ENCODE peak calls at places on chromosomes 1 and 21, in ten cellular contexts. N is transverse colon, Q is right lobe of liver, A is spleen, Z is Peyer's patch, J is A549, S is ovary, R is IMR-90, V is vagina, B is tibial nerve. C is an unnamed sample.

GRCh38 chr1:87598429-87598828 is 269.7 kb downstream of the LMO4 start:
- DNase-seq in B (no peak), S (no peak), Q (no peak), V (no peak), A (no peak), N (no peak), Z (no peak), R (no peak), J (no peak), C (no peak)

GRCh38 chr1:225762444-225762843 is 15.2 kb upstream of the SRP9 start:
- DNase-seq in S (peak; percentile 31), V (no peak), N (no peak), Q (no peak), Z (no peak), B (no peak), A (peak; percentile 17), R (peak; percentile 69), J (peak; percentile 29), C (no peak)

GRCh38 chr21:29449306-29449940 is 150.7 kb downstream of the BACH1 start:
- DNase-seq in S (no peak), V (no peak), R (no peak), Q (no peak), Z (no peak), N (no peak), J (no peak), A (no peak), B (no peak), C (no peak)

GRCh38 chr1:109253803-109254620 is 4.7 kb downstream of the CELSR2 start:
- DNase-seq in B (no peak), J (no peak), Q (no peak), N (no peak), A (peak; percentile 57), Z (no peak), S (no peak), R (no peak), V (no peak), C (no peak)

GRCh38 chr1:22412932-22413727 is 38.5 kb upstream of the ZBTB40 start:
- DNase-seq in S (no peak), Z (no peak), A (no peak), J (peak; percentile 25), V (no peak), N (no peak), R (peak; percentile 17), B (no peak), Q (no peak), C (peak; percentile 73)

GRCh38 chr1:174413632-174414031 is 34.1 kb upstream of the GPR52 start:
- DNase-seq in Q (no peak), B (no peak), R (no peak), A (no peak), S (no peak), J (no peak), Z (no peak), V (no peak), N (no peak), C (no peak)

GRCh38 chr1:177174921-177175634 is 4.3 kb downstream of the BRINP2 start:
- DNase-seq in S (no peak), Z (no peak), R (no peak), V (no peak), Q (no peak), J (no peak), A (no peak), N (no peak), B (no peak), C (no peak)

GRCh38 chr1:241336335-241336734 is 20.7 kb downstream of the RGS7 start:
- DNase-seq in N (no peak), Q (no peak), A (no peak), Z (no peak), R (peak; percentile 35), V (no peak), B (no peak), S (no peak), J (no peak), C (no peak)

GRCh38 chr1:26075421-26076144 is 8.2 kb upstream of the TRIM63 start:
- DNase-seq in V (no peak), B (no peak), J (no peak), R (no peak), N (peak; percentile 25), S (no peak), A (no peak), Q (peak; percentile 73), Z (peak; percentile 71), C (peak; percentile 65)

GRCh38 chr1:211551628-211552465 is 27.1 kb downstream of the SLC30A1 start:
- DNase-seq in A (no peak), R (peak; percentile 79), V (no peak), Q (no peak), N (no peak), Z (no peak), B (no peak), S (no peak), J (no peak), C (no peak)

GRCh38 chr21:17139696-17140095 is 373.1 kb upstream of the CXADR start:
- DNase-seq in V (no peak), Z (no peak), J (no peak), N (no peak), R (no peak), S (no peak), B (no peak), Q (no peak), A (no peak), C (no peak)

GRCh38 chr1:230459463-230459862 is 33.3 kb upstream of the PGBD5 start:
- DNase-seq in N (peak; percentile 9), A (no peak), R (peak; percentile 33), J (no peak), V (no peak), S (no peak), Z (no peak), B (no peak), Q (no peak), C (peak; percentile 23)

GRCh38 chr1:160403244-160403643 is 2.9 kb downstream of the VANGL2 start:
- DNase-seq in R (no peak), Q (no peak), V (no peak), B (no peak), N (no peak), J (no peak), Z (no peak), S (no peak), A (no peak), C (no peak)
- H3K27ac ChIP-seq in R (no peak overlapping the region), Q (no peak overlapping the region), V (no peak overlapping the region), B (no peak overlapping the region), N (no peak overlapping the region), J (no peak overlapping the region), Z (no peak overlapping the region), S (no peak overlapping the region), A (no peak overlapping the region), C (no peak overlapping the region)

GRCh38 chr1:89637496-89637895 is 4.6 kb downstream of the LRRC8C start:
- DNase-seq in J (no peak), A (no peak), Q (no peak), N (no peak), R (peak; percentile 50), B (no peak), V (no peak), S (no peak), Z (no peak), C (no peak)
- H3K4me1 ChIP-seq in J (peaks cover 48% of the 10 kb centered on the region), A (peaks cover 44% of the 10 kb centered on the region), Q (no peaks in the 10 kb centered on the region), N (peaks cover 8% of the 10 kb centered on the region), R (peaks cover 9% of the 10 kb centered on the region), B (no peaks in the 10 kb centered on the region), V (peaks cover 2% of the 10 kb centered on the region), S (no peaks in the 10 kb centered on the region), Z (no peaks in the 10 kb centered on the region), C (peaks cover 9% of the 10 kb centered on the region)

GRCh38 chr1:158833269-158833668 is 2.1 kb downstream of the MNDA start:
- DNase-seq in R (no peak), S (no peak), A (no peak), N (no peak), Q (no peak), Z (no peak), V (no peak), J (no peak), B (no peak), C (no peak)

GRCh38 chr1:158830074-158830677 is 975 bp upstream of the MNDA start:
- DNase-seq in B (no peak), V (no peak), R (no peak), Z (no peak), A (no peak), J (no peak), S (no peak), N (no peak), Q (no peak), C (no peak)

GRCh38 chr1:158836038-158836437 is 4.9 kb downstream of the MNDA start:
- DNase-seq in B (no peak), V (no peak), Z (no peak), A (no peak), J (no peak), N (no peak), R (no peak), Q (no peak), S (no peak), C (no peak)

GRCh38 chr1:158830904-158831507 is at the start of gene MNDA:
- DNase-seq in B (no peak), R (no peak), N (no peak), V (no peak), A (no peak), S (no peak), Z (no peak), Q (no peak), J (no peak), C (no peak)
- TF ChIP-seq POLR2A in B (no peak), R (no peak), N (no peak), V (no peak), A (no peak), S (no peak), Z (no peak), Q (peak; percentile 47), J (no peak), C (peak; percentile 45)

GRCh38 chr21:24045373-24045772 is 1561.9 kb downstream of the MRPL39 start:
- DNase-seq in B (no peak), N (no peak), V (no peak), R (no peak), A (no peak), Q (no peak), J (no peak), Z (no peak), S (no peak), C (no peak)

GRCh38 chr21:24046816-24047443 is 1560.4 kb downstream of the MRPL39 start:
- DNase-seq in Q (no peak), A (no peak), N (no peak), B (no peak), S (no peak), Z (no peak), J (no peak), V (no peak), R (no peak), C (no peak)

GRCh38 chr21:24042687-24043086 is 1564.6 kb downstream of the MRPL39 start:
- DNase-seq in Z (no peak), J (no peak), Q (no peak), A (no peak), N (no peak), R (no peak), B (no peak), V (no peak), S (no peak), C (no peak)

GRCh38 chr21:24050233-24050632 is 1557.0 kb downstream of the MRPL39 start:
- DNase-seq in S (no peak), N (no peak), B (no peak), R (no peak), V (no peak), A (no peak), Z (no peak), Q (no peak), J (no peak), C (no peak)

DNA sequence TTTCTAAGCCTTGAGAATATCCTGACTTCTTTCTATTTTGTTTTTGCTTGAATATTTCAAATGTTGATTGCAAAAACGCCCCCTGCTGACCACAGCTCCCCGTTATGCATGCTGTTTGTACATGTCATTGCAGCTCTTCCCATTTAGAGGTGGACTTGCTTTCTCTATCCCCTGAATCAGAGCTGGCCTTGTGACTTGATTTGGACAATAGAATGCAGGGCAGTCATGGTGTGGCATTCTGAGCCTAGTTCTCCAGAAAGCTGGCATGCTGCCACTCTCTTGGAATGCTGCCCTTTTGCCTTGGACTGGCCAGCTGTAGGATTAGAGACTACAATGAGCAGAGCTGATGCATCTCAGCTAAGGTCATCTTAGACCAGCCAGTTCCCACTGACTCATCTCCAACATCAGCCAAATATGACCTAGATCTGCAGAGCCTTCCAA is 1561.5 kb downstream of the MRPL39 start:
- DNase-seq in V (no peak), B (peak; percentile 41), Q (peak; percentile 27), J (no peak), S (peak; percentile 76), R (peak; percentile 99), Z (peak; percentile 42), A (peak; percentile 83), N (peak; percentile 10), C (peak; percentile 73)
- H3K27ac ChIP-seq in V (no peak overlapping the region), B (no peak overlapping the region), Q (no peak overlapping the region), J (no peak overlapping the region), S (no peak overlapping the region), R (no peak overlapping the region), Z (no peak overlapping the region), A (peak overlapping the region; percentile 61), N (no peak overlapping the region), C (no peak overlapping the region)

C was measured in body of pancreas.